ENCODE peak calls at places on chromosomes 11 and 22, in seven cellular contexts. B is sigmoid colon, D is heart right ventricle, G is H9, H is Peyer's patch, N is H7, I is BJ. Y is an unnamed sample. For H3K27me3, the result is how much of the 10 kb centered on the place peaks cover.

GRCh38 chr22:49021926-49022815 is 805.5 kb downstream of the BRD1 start:
- DNase-seq in B (peak), H (no peak), N (no peak), I (no peak), G (no peak), D (no peak), Y (peak)

GRCh38 chr11:40235841-40236240 is 1223.6 kb downstream of the LRRC4C start:
- DNase-seq in G (no peak), N (no peak), B (no peak), D (no peak), I (no peak), H (no peak), Y (no peak)

GRCh38 chr11:105897161-105897560 is 124.9 kb downstream of the MSANTD4 start:
- DNase-seq in I (no peak), B (no peak), G (no peak), N (no peak), D (no peak), H (no peak), Y (no peak)

GRCh38 chr11:130644187-130644586 is 195.7 kb downstream of the ADAMTS15 start:
- DNase-seq in D (no peak), N (peak), I (no peak), H (no peak), G (peak), B (no peak), Y (no peak)

GRCh38 chr11:95715777-95716241 is 73.8 kb downstream of the FAM76B start:
- DNase-seq in N (no peak), H (peak), I (no peak), D (no peak), B (no peak), G (no peak), Y (no peak)

GRCh38 chr11:122155001-122155400 is 39.0 kb upstream of the BLID start:
- DNase-seq in B (no peak), D (no peak), G (no peak), H (no peak), I (no peak), N (no peak), Y (no peak)

GRCh38 chr11:112859787-112860186 is 101.4 kb upstream of the NCAM1 start:
- DNase-seq in G (no peak), H (no peak), N (no peak), I (no peak), B (no peak), D (no peak), Y (no peak)

GRCh38 chr11:62430350-62430749 is 11.5 kb downstream of the SCGB1A1 start:
- DNase-seq in G (no peak), H (no peak), D (no peak), B (no peak), I (peak), N (no peak), Y (no peak)

GRCh38 chr11:72394456-72394855 is 39.9 kb downstream of the CLPB start:
- DNase-seq in G (no peak), H (no peak), I (no peak), B (no peak), D (no peak), N (no peak), Y (no peak)

GRCh38 chr11:71483689-71484088 is 30.7 kb downstream of the NADSYN1 start:
- DNase-seq in B (peak), G (no peak), I (no peak), H (no peak), N (no peak), D (no peak), Y (no peak)

GRCh38 chr11:86670179-86670578 is 2.2 kb downstream of the ME3 start:
- DNase-seq in G (no peak), D (no peak), B (no peak), N (no peak), H (no peak), I (no peak), Y (no peak)

GRCh38 chr22:31609716-31610115 is 52.3 kb downstream of the PISD start:
- DNase-seq in D (no peak), B (peak), H (no peak), N (no peak), G (no peak), I (no peak), Y (no peak)

GRCh38 chr11:32438883-32439487 is 3.6 kb upstream of the WT1 start:
- DNase-seq in D (no peak), B (no peak), H (no peak), I (no peak), N (peak), G (no peak), Y (no peak)

GRCh38 chr11:11612439-11612838 is 9.4 kb downstream of the GALNT18 start:
- DNase-seq in G (no peak), N (no peak), D (no peak), I (no peak), B (no peak), H (no peak), Y (no peak)

GRCh38 chr22:37187552-37187890 is 526 bp downstream of the C1QTNF6 start:
- DNase-seq in I (no peak), H (no peak), B (no peak), G (no peak), N (no peak), D (no peak), Y (no peak)

GRCh38 chr11:72814139-72814830 is at the start of gene ATG16L2:
- DNase-seq in N (peak), D (peak), G (peak), H (peak), I (no peak), B (peak), Y (peak)

GRCh38 chr22:49514656-49515055 is 313.0 kb downstream of the BRD1 start:
- DNase-seq in N (peak), I (no peak), G (peak), H (no peak), B (no peak), D (no peak), Y (no peak)

GRCh38 chr22:44338906-44339305 is 26.2 kb upstream of the SHISAL1 start:
- DNase-seq in N (no peak), B (no peak), G (no peak), D (no peak), H (no peak), I (no peak), Y (no peak)

GRCh38 chr11:47856186-47856585 is 8.0 kb upstream of the NUP160 start:
- DNase-seq in G (no peak), H (no peak), I (no peak), N (no peak), B (no peak), D (no peak), Y (no peak)

GRCh38 chr11:70466154-70466553 is 67.8 kb downstream of the CTTN start:
- DNase-seq in D (no peak), B (no peak), G (no peak), N (no peak), I (no peak), H (no peak), Y (no peak)

GRCh38 chr11:88631497-88631896 is 294.0 kb upstream of the CTSC start:
- DNase-seq in N (peak), D (no peak), I (no peak), G (no peak), B (no peak), H (no peak), Y (no peak)

GRCh38 chr11:86575927-86576326 is 96.5 kb downstream of the ME3 start:
- DNase-seq in I (no peak), G (no peak), N (no peak), H (no peak), B (no peak), D (no peak), Y (no peak)

GRCh38 chr22:50199836-50200332 is 927 bp upstream of the SELENOO start:
- DNase-seq in N (peak), H (no peak), B (no peak), D (no peak), G (peak), I (no peak), Y (no peak)

GRCh38 chr11:18191376-18191775 is 18.7 kb downstream of the MRGPRX4 start:
- DNase-seq in H (no peak), G (no peak), B (no peak), N (no peak), I (no peak), D (no peak), Y (no peak)

GRCh38 chr11:64864473-64865285 is 13.7 kb downstream of the EHD1 start:
- DNase-seq in N (peak), B (peak), I (no peak), H (peak), D (peak), G (no peak), Y (peak)

GRCh38 chr22:25884121-25884520 is 142.1 kb downstream of the MYO18B start:
- DNase-seq in B (no peak), G (no peak), N (no peak), D (no peak), H (no peak), I (no peak), Y (no peak)

GRCh38 chr11:66840317-66841091 is 2.7 kb upstream of the RCE1 start:
- DNase-seq in G (no peak), B (peak), I (no peak), H (no peak), N (no peak), D (no peak), Y (no peak)

GRCh38 chr11:65585396-65586246 is 9.8 kb downstream of the EHBP1L1 start:
- DNase-seq in I (no peak), B (no peak), D (no peak), N (peak), H (no peak), G (no peak), Y (no peak)

DNA sequence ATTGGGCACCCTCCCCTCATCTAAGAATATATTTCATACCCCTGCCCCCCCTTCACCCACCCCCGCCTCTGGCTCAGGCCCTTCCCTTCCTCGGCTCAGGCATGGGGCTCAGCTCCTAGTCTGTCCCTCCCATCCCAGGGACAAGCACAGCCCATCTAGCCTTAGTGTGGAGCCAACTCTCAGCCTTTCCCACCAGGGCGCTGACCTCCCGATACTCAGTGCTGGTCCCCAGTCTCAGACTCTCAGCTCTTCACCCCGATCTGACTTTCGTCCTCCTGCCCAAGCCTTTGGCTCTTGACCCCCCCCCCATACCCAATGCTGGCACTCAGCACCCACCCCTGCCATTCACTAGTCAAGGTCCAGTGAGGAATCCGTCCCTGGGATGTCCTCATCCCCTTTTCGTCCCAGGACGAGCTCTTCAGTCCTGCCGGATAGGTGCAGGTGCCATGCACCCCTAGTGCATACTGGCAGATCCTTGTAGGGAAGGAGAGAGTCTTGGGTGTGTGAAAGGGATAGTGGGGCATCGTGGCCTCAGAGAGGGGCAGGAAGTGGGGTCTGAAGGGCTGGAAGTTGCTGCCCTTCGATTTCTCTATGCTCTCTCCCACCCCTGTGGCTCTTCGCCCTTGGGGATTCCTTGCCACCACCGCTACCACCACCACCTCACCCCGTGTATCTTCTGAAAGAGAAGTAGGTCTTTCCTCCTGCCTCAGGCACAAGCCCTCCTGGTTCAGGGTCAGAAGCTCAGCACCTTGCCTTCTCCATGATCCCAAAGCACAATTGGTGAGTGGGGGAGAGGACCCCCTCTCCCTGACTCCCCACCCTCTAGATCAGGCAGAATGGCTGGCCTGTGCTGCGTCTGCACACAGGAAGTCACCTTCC is 2.4 kb downstream of the TPBGL start:
- DNase-seq in N (no peak), B (no peak), D (no peak), G (peak), H (no peak), I (no peak), Y (no peak)
- H3K27me3 ChIP-seq in N (half or more), B (under half), D (half or more), G (under half), H (under half), I (under half), Y (half or more)

GRCh38 chr11:74238243-74238642 is 67.2 kb downstream of the PPME1 start:
- DNase-seq in B (no peak), N (no peak), G (no peak), H (no peak), I (no peak), D (no peak), Y (no peak)
- H3K27me3 ChIP-seq in B (under half), N (under half), G (under half), H (under half), I (under half), D (under half), Y (under half)

GRCh38 chr11:114215428-114215827 is 80.8 kb upstream of the NNMT start:
- DNase-seq in N (no peak), G (no peak), D (no peak), I (no peak), H (no peak), B (no peak), Y (no peak)

GRCh38 chr11:114216804-114217195 is 79.4 kb upstream of the NNMT start:
- DNase-seq in I (no peak), B (no peak), G (no peak), D (no peak), H (no peak), N (no peak), Y (no peak)

GRCh38 chr11:114218508-114218907 is 77.7 kb upstream of the NNMT start:
- DNase-seq in N (no peak), D (no peak), B (no peak), I (no peak), G (no peak), H (no peak), Y (no peak)

GRCh38 chr11:114215871-114216803 is 80.1 kb upstream of the NNMT start:
- DNase-seq in G (no peak), I (no peak), B (no peak), D (no peak), N (no peak), H (no peak), Y (no peak)

GRCh38 chr11:114219559-114220349 is 76.4 kb upstream of the NNMT start:
- DNase-seq in G (no peak), N (no peak), I (no peak), B (no peak), D (no peak), H (no peak), Y (no peak)
- H3K27me3 ChIP-seq in G (under half), N (under half), I (under half), B (under half), D (under half), H (under half), Y (under half)

DNA sequence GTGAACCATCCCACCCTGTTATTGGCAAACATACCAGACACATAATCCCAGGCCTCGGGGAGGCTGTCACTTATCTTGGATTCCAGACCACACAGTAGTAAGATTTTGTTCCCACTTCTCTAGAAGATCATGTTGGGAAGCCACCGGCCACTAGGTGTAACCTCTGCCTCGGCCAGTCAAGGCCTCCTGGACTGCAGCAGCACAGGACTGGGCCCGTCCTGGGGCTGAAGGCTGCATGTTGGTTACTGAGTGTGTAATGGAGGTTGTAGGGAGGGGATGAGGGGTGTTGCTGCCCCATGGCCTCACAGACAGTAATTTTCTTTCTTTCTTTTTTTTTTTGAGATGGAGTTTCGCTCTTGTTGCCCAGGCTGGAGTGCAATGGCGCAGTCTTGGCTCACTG is 92.4 kb upstream of the SYT13 start:
- DNase-seq in N (no peak), D (no peak), G (no peak), I (no peak), H (no peak), B (no peak), Y (no peak)
- H3K27me3 ChIP-seq in N (under half), D (under half), G (under half), I (under half), H (under half), B (under half), Y (under half)

GRCh38 chr11:33790088-33790487 is 15.8 kb upstream of the FBXO3 start:
- DNase-seq in D (no peak), B (no peak), H (no peak), I (no peak), N (no peak), G (no peak), Y (no peak)

GRCh38 chr11:33779849-33780528 is 5.7 kb upstream of the FBXO3 start:
- DNase-seq in B (no peak), G (no peak), D (no peak), H (no peak), N (no peak), I (peak), Y (no peak)

DNA sequence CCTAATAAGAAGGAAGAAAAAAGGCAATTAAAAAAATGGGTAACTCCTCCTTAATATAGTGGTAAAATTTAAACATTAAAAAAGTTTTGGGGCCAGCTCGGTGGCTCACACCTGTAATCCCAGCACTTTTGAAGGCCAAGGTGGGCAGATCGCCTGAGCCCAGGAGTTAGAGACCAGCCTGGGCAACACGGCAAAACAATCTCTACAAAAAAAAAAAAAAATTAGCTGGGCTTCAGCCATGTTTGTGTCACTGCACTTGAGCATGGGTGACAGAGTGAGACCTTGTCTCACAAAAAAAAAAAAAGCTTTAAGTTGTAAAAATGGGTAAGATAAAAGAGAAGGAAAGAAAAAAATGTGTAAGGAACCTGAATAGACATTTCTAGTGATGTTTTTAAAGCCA is 11.3 kb upstream of the FBXO3 start:
- DNase-seq in H (no peak), D (no peak), B (no peak), I (no peak), G (no peak), N (no peak), Y (no peak)
- H3K27me3 ChIP-seq in H (under half), D (under half), B (under half), I (under half), G (under half), N (under half), Y (under half)

GRCh38 chr11:133075351-133075750 is 456.9 kb downstream of the OPCML start:
- DNase-seq in H (no peak), I (no peak), B (no peak), D (no peak), G (no peak), N (no peak), Y (no peak)

GRCh38 chr11:133070053-133070713 is 462.1 kb downstream of the OPCML start:
- DNase-seq in I (no peak), B (no peak), N (peak), H (no peak), D (no peak), G (peak), Y (no peak)

GRCh38 chr11:133072858-133073582 is 459.3 kb downstream of the OPCML start:
- DNase-seq in N (no peak), B (no peak), G (no peak), H (no peak), I (no peak), D (no peak), Y (no peak)

GRCh38 chr11:133070790-133071189 is 461.5 kb downstream of the OPCML start:
- DNase-seq in G (peak), H (no peak), B (no peak), N (peak), D (no peak), I (no peak), Y (no peak)

DNA sequence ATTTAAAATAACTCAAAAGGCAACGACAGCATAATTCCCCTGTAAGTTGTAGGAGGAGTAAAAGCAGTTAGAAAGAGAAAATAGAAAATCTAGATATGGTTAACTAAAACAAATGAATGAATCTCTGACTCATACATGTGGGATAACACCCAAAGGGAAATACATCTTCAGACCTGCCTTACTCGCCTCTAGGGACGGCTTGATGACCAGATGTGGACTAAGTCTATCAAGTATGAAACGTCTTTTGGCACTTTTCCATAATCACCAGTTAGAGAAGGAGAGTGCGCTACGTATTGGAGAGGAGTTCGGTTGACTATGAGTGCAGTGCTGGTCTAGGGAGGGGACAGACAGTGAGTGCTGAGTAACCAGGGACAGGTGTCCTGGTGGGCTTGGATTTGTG is 459.9 kb downstream of the OPCML start:
- DNase-seq in B (no peak), N (no peak), D (no peak), G (no peak), I (no peak), H (no peak), Y (no peak)
- H3K27me3 ChIP-seq in B (under half), N (under half), D (under half), G (under half), I (under half), H (under half), Y (under half)

GRCh38 chr11:134275534-134276395 is at the start of gene GLB1L3:
- DNase-seq in D (no peak), N (peak), B (no peak), I (no peak), G (peak), H (peak), Y (no peak)
- H3K27me3 ChIP-seq in D (half or more), N (under half), B (half or more), I (under half), G (under half), H (under half), Y (half or more)